ENCODE peak calls at places on chromosomes 13 and 19, in seven cellular contexts. D is astrocyte of the spinal cord, P is hepatocyte, G is cardiac muscle cell, N is body of pancreas, A is AG04450, O is heart left ventricle. S is an unnamed sample.

GRCh38 chr19:35248310-35249145 is at the start of gene LSR:
- DNase-seq in G (peak), A (no peak), P (peak), D (no peak), N (peak), O (no peak), S (no peak)

GRCh38 chr19:49581007-49581508 is at the start of gene PRRG2:
- DNase-seq in O (no peak), N (peak), G (no peak), A (no peak), P (peak), D (no peak), S (no peak)

GRCh38 chr13:30933334-30933681 is 852 bp downstream of the TEX26 start:
- DNase-seq in G (no peak), A (no peak), N (no peak), P (no peak), D (no peak), O (no peak), S (no peak)

GRCh38 chr19:53432088-53432661 is 391 bp downstream of the ZNF761 start:
- DNase-seq in D (no peak), G (peak), N (no peak), O (peak), P (peak), A (no peak), S (peak)

GRCh38 chr13:93788456-93788855 is 561.8 kb downstream of the GPC6 start:
- DNase-seq in G (no peak), O (no peak), N (no peak), A (no peak), D (no peak), P (no peak), S (no peak)

GRCh38 chr19:42271045-42271419 is 2.0 kb downstream of the CIC start:
- DNase-seq in P (no peak), A (no peak), N (no peak), G (no peak), O (peak), D (no peak), S (no peak)

GRCh38 chr13:36819811-36820140 is 754 bp downstream of the RFXAP start:
- DNase-seq in O (no peak), N (no peak), G (peak), P (peak), A (no peak), D (peak), S (peak)

GRCh38 chr19:38437295-38437694 is 3.8 kb downstream of the RYR1 start:
- DNase-seq in O (no peak), D (no peak), P (no peak), A (no peak), N (no peak), G (no peak), S (no peak)

GRCh38 chr13:21134475-21134874 is 41.9 kb downstream of the SKA3 start:
- DNase-seq in P (no peak), A (no peak), G (no peak), D (no peak), O (no peak), N (no peak), S (no peak)

GRCh38 chr13:75173457-75174356 is 308.3 kb downstream of the TBC1D4 start:
- DNase-seq in G (no peak), P (peak), A (no peak), N (no peak), D (no peak), O (no peak), S (no peak)

GRCh38 chr19:55777528-55777927 is 8.6 kb downstream of the RFPL4AL1 start:
- DNase-seq in O (no peak), N (no peak), G (no peak), P (no peak), D (no peak), A (no peak), S (no peak)

GRCh38 chr13:27043013-27043412 is 128.6 kb downstream of the USP12 start:
- DNase-seq in N (no peak), A (peak), O (no peak), G (no peak), P (peak), D (peak), S (peak)

GRCh38 chr19:56120371-56121179 is 520 bp downstream of the ZNF787 start:
- DNase-seq in N (peak), G (peak), O (peak), P (peak), D (peak), A (no peak), S (peak)

GRCh38 chr13:41613984-41614581 is 156.7 kb downstream of the RGCC start:
- DNase-seq in N (peak), G (no peak), A (peak), O (peak), D (peak), P (peak), S (peak)

GRCh38 chr13:94988654-94989053 is 276.3 kb upstream of the SOX21 start:
- DNase-seq in O (no peak), G (no peak), P (no peak), D (no peak), A (no peak), N (no peak), S (peak)

GRCh38 chr19:43504426-43505185 is at the start of gene PHLDB3:
- DNase-seq in D (no peak), A (no peak), N (peak), G (peak), O (peak), P (peak), S (peak)

GRCh38 chr19:41739361-41739760 is 16.0 kb upstream of the CEACAM6 start:
- DNase-seq in D (no peak), A (no peak), G (no peak), N (no peak), P (no peak), O (no peak), S (no peak)

GRCh38 chr13:79541426-79542049 is 60.6 kb downstream of the NDFIP2 start:
- DNase-seq in A (peak), G (peak), N (no peak), P (peak), O (no peak), D (peak), S (peak)

GRCh38 chr13:65236841-65237418 is 1993.2 kb downstream of the PCDH9 start:
- DNase-seq in P (no peak), N (no peak), G (no peak), D (no peak), O (no peak), A (no peak), S (no peak)

DNA sequence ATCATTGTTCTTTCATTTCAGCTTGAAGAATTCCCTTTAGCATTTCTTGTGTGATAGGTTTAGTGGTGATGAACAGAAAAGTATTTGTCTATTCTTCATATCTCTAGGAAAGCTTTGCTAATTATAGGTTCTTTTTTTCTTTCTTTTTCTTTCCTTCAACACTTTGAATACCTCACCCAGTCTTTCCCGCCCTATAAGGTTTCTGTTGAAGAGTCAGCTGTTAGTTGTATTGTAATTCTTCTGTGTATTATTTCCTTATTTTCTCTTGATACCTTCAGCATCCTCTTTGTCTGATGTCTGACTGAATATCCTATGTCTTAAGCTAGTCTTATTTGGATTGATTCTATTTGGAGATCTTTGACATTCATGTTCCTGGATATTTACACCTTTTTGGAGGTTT is 1989.4 kb downstream of the PCDH9 start:
- DNase-seq in O (no peak), N (no peak), G (no peak), P (no peak), D (no peak), A (no peak), S (no peak)
- TF ChIP-seq CTCF in O (no peak), N (no peak), G (no peak), P (no peak), D (no peak), A (no peak), S (no peak)

DNA sequence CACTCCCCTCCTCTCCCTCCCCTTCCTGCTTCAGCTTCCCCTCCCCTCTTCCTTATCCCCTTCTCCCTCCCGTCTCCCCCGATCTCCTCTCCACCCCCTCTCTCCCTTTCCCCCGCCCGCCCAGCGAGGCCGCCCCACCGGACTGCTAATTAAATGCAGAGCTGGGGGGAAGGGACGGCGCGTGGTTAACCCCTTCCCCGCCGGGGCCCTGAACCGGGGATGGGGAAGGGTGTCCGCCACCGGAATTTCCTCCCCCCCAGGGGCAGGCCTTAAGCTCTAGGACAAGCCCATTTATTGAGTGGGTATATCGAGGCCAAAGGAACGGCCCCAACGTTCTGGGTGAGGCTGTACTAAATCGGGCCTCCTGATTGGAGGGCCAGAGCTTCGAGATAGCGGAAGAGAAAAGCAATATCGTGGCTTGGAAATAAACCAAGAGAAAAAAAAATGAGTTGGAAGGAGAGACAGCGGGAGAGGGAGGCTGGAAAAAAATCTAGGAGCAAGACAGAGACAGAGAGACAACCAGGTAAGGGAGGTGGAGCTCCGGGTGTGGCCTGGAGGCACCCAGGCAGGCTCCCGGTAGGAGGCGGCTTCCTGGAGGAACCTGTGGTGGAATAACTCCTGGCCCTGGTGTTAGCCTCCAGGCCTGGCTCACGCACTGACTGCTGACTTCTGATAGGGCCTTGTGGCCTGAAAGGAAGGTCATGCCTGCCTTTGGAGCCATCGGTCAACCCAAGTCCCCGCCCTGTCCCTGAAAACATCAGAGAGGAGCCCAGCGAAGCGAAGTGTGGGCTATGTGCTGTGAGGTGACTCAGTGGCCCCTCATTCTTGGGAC is 11.6 kb upstream of the JUND start:
- DNase-seq in O (peak), G (peak), P (peak), A (no peak), N (peak), D (peak), S (peak)
- TF ChIP-seq CTCF in O (no peak), G (no peak), P (no peak), A (no peak), N (no peak), D (no peak), S (no peak)

GRCh38 chr19:18245297-18245696 is 19.1 kb upstream of the PDE4C start:
- DNase-seq in O (no peak), P (no peak), D (no peak), G (no peak), A (no peak), N (no peak), S (no peak)

GRCh38 chr19:18234194-18234593 is 8.0 kb upstream of the PDE4C start:
- DNase-seq in O (no peak), P (no peak), A (no peak), N (no peak), D (no peak), G (no peak), S (no peak)

GRCh38 chr19:18233224-18233825 is 7.1 kb upstream of the PDE4C start:
- DNase-seq in G (peak), O (peak), N (peak), P (peak), D (no peak), A (no peak), S (peak)

DNA sequence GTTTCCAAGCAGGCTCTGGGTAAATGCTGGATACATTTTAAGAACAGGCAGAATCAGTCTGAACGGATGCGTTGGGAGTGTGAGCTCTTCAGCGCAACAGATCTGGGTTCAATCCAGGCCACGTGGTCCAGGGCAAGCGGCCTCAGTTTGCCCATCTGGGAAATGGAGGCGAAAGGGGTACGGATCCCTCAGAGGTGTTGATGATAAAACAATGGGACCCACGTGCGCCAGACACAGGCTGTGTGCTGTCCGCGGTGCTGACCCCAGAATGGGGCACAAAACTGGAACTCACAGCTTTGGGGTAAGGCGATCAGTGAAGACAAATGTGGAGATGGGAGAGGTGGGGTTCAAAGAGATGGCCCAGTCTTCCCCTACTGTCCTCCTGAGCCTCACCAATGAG is 13.1 kb upstream of the PDE4C start:
- DNase-seq in A (no peak), P (no peak), D (no peak), O (no peak), G (peak), N (no peak), S (peak)
- TF ChIP-seq CTCF in A (no peak), P (no peak), D (no peak), O (no peak), G (no peak), N (no peak), S (no peak)

GRCh38 chr13:38933786-38934185 is 56.8 kb downstream of the STOML3 start:
- DNase-seq in D (no peak), O (no peak), G (no peak), N (no peak), A (no peak), P (no peak), S (no peak)
- TF ChIP-seq CTCF in D (no peak), O (no peak), G (no peak), N (no peak), A (no peak), P (no peak), S (no peak)

DNA sequence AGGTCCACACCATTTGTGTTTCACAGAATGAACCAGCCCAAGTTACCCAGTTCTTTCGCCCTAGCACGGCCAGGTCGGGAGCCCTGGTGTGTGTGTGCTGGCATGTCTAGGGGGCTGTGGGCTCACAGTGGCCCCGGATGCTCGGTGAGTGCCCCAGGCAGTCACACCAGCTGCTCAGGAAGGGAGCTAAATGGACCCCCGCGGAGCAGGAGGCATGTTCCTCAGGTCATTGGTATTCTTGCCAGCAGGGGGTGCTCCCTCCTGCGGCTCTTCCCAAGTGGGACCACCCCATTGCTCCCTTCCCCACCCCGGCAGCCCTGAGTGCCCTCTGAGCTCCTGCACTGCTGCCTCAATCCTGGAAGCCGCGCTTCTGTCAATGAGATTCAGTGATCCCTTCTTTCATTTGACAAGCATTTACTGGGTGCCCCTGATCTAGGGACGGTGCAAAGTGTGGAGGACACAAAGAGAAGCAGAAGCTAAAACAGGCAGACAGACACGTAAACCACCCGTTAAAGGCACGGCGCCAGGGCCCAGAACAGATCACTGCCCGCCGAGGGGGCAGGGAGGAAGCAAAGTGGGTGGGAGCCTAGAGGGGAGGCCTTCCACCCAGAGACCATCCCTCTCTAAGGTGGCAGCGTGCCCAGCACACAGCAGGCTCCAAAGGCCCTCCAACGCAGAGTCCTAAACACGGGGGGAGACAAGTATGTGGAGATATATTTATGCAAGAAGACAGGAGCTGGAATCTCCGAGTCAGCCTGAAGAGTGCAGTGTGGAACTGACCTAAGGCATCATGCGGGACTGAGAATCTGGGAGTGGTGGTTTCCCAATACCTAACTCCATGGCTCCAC is 5.2 kb upstream of the ADPRHL1 start:
- DNase-seq in D (peak), O (peak), A (peak), P (no peak), G (peak), N (no peak), S (no peak)
- TF ChIP-seq CTCF in D (peak), O (peak), A (peak), P (peak), G (peak), N (no peak), S (peak)